ENCODE peak calls at places on chromosomes 6 and 20, in four cellular contexts. Z, J, P and K are unnamed samples. For H3K36me3, the result is how much of the 10 kb centered on the place peaks cover.

GRCh38 chr20:34709836-34710567 is 5.9 kb downstream of the TP53INP2 start:
- DNase-seq in P (no peak), J (peak), Z (peak), K (no peak)

GRCh38 chr6:133671376-133671775 is 217.5 kb upstream of the TCF21 start:
- DNase-seq in Z (no peak), P (no peak), J (no peak), K (no peak)

GRCh38 chr6:154605207-154605877 is 94.9 kb upstream of the CNKSR3 start:
- DNase-seq in J (no peak), Z (no peak), P (no peak), K (no peak)

GRCh38 chr6:56891754-56892153 is 63.2 kb upstream of the BEND6 start:
- DNase-seq in J (peak), P (no peak), Z (no peak), K (no peak)

GRCh38 chr20:44790994-44791393 is 19.4 kb downstream of the RIMS4 start:
- DNase-seq in P (no peak), J (no peak), Z (no peak), K (no peak)

GRCh38 chr6:169862464-169863148 is 111.2 kb downstream of the ERMARD start:
- DNase-seq in P (no peak), J (no peak), Z (no peak), K (no peak)

GRCh38 chr20:10793741-10794140 is 119.9 kb upstream of the JAG1 start:
- DNase-seq in Z (no peak), J (peak), P (no peak), K (no peak)

GRCh38 chr6:43776115-43776798 is 6.2 kb downstream of the VEGFA start:
- DNase-seq in P (no peak), Z (no peak), J (no peak), K (no peak)

GRCh38 chr6:91097316-91097878 is 510.5 kb upstream of the MAP3K7 start:
- DNase-seq in P (no peak), Z (no peak), J (no peak), K (no peak)

GRCh38 chr6:167956983-167957492 is 40.4 kb upstream of the KIF25 start:
- DNase-seq in P (no peak), Z (no peak), J (no peak), K (no peak)

GRCh38 chr6:158663465-158664167 is 13.8 kb downstream of the SYTL3 start:
- DNase-seq in J (peak), Z (no peak), P (no peak), K (no peak)

GRCh38 chr6:47669684-47670515 is 28.5 kb upstream of the ADGRF4 start:
- DNase-seq in Z (no peak), J (peak), P (no peak), K (no peak)

GRCh38 chr6:90183587-90184333 is 112.9 kb downstream of the BACH2 start:
- DNase-seq in J (no peak), P (no peak), Z (no peak), K (no peak)

GRCh38 chr6:40276176-40276575 is 311.0 kb downstream of the LRFN2 start:
- DNase-seq in J (no peak), Z (peak), P (no peak), K (no peak)

GRCh38 chr6:18154507-18155272 is at the start of gene TPMT:
- DNase-seq in P (no peak), J (peak), Z (no peak), K (no peak)

GRCh38 chr6:25499851-25500250 is 152.2 kb upstream of the SCGN start:
- DNase-seq in J (peak), Z (no peak), P (no peak), K (no peak)

GRCh38 chr6:30163090-30163917 is at the start of gene TRIM15:
- DNase-seq in Z (no peak), J (peak), P (no peak), K (no peak)

GRCh38 chr6:75568965-75569364 is 32.7 kb upstream of the SENP6 start:
- DNase-seq in Z (no peak), J (no peak), P (no peak), K (no peak)

GRCh38 chr20:36035720-36036119 is 67.3 kb downstream of the CNBD2 start:
- DNase-seq in Z (no peak), P (no peak), J (no peak), K (no peak)

GRCh38 chr6:124679392-124679791 is 282.8 kb upstream of the RNF217 start:
- DNase-seq in P (no peak), J (no peak), Z (no peak), K (no peak)

GRCh38 chr6:131911951-131912350 is 39.2 kb downstream of the CCN2 start:
- DNase-seq in P (no peak), Z (no peak), J (no peak), K (peak)
- H3K36me3 ChIP-seq in P (under half), Z (under half), J (half or more), K (under half)

DNA sequence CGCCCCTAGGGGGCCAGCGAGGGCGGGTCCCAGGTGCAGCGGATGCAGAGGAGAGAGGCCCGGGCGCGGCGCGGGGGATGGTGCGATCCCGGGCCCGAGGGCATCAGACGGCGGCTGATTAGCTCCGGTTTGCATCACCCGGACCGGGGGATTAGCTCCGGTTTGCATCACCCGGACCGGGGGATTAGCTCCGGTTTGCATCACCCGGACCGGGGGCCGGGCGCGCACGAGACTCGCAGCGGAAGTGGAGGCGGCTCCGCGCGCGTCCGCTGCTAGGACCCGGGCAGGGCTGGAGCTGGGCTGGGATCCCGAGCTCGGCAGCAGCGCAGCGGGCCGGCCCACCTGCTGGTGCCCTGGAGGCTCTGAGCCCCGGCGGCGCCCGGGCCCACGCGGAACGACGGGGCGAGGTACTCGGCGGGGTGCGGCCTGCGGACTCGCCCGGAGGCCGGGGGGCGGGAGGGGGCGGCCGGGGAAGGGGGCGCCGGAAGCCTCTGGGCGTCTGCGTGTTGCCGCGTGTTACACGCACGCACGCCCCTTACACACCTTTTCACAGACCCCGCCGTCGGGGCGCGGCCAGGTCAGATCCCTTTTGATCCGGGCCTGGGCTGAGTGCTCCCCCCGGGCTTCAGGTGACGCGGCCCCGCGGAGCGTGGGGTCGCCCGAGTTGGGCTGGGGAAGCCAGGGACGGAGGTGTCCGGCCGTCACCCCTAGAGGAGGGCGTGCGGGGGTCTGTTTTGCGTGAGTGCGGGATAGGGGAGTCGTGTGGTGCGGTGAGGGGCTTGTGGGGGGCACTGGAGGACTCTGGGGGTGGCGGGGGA is 412 bp downstream of the TRIB3 start:
- DNase-seq in J (peak), P (no peak), Z (peak), K (no peak)
- TF ChIP-seq POLR2AphosphoS5 in J (peak), P (no peak), Z (no peak), K (peak)

DNA sequence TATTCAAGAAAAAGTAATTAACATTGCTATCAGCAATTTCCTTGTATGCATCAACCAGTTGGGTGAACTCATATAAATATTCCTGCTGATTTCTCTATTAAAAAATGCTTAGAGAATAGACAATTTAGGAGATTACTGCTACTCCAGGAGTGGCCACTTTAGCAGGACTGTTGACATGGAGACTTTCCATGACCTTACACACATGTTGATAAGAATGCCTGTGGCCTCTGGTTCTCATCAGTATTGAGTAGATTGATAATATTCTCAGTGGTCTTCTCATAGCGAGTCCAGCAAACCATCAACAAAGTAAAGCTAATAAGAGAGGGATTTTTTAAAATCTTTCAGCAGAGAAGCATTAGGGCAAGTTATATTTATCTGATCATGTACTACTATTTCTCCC is 208.4 kb upstream of the MARCKS start:
- DNase-seq in Z (peak), P (no peak), J (no peak), K (no peak)
- H3K4me3 ChIP-seq in Z (no peak), P (peak), J (no peak), K (peak)

DNA sequence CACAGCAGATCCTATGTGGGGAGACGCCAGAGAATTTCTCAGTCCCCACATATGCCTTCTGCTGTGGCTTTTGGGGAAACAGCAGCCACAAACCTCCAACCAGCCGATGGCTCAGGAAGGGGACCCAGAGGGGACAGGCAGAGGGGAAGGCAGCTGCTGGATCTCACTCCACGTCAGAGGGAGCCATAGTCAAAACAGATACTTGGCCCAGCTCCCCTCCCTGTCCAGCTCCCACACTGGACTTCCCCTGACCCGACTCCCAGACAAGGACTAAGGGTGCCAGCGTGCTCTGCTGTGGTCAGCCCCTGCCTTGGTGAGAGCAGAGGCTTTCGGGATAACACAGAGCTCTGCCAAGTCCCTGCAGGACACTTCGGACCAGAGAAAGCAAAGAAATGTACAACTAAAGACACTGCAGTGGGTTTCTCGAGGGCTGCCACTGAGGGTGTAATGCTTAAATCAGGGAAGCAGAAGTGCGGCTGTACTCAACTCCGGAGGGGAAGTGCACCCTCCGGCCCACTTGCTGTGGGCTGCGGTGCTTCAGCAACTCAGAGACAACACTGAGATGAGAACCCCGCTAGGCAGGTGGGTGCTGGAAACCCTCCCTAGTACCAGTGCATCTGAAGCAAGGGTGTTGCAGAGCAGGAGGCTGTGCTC is 47.2 kb downstream of the RRBP1 start:
- DNase-seq in P (no peak), Z (no peak), J (no peak), K (no peak)
- H3K36me3 ChIP-seq in P (half or more), Z (under half), J (under half), K (under half)